ENCODE peak calls at places on chromosome 2, in five cellular contexts. One of them, this sample, is unnamed.

GRCh38 chr2:73020657-73021370 is 50.7 kb downstream of the SFXN5 start:
- DNase-seq in GM18507: no peak
- DNase-seq in GOT3: no peak
- DNase-seq in activated T-cell treated with anti-CD3 and anti-CD28 coated beads, Interleukin-2, amount 50 U/mL, for 24 hours: no peak
- DNase-seq in NCI-H1092 treated with DMSO at 0.1 percent for 48 hours: no peak
- DNase-seq in this sample: no peak

GRCh38 chr2:12057436-12058166 is 311.2 kb downstream of the LPIN1 start:
- DNase-seq in GM18507: peak; percentile 42
- DNase-seq in activated T-cell treated with anti-CD3 and anti-CD28 coated beads, Interleukin-2, amount 50 U/mL, for 24 hours: peak; percentile 47
- DNase-seq in NCI-H1092 treated with DMSO at 0.1 percent for 48 hours: no peak
- DNase-seq in GOT3: no peak
- DNase-seq in this sample: no peak

GRCh38 chr2:46887028-46887885 is 28.3 kb downstream of the MCFD2 start:
- DNase-seq in GM18507: no peak
- DNase-seq in NCI-H1092 treated with DMSO at 0.1 percent for 48 hours: no peak
- DNase-seq in GOT3: no peak
- DNase-seq in activated T-cell treated with anti-CD3 and anti-CD28 coated beads, Interleukin-2, amount 50 U/mL, for 24 hours: no peak
- DNase-seq in this sample: no peak

GRCh38 chr2:114040816-114041215 is 150.9 kb downstream of the ACTR3 start:
- DNase-seq in GM18507: no peak
- DNase-seq in GOT3: no peak
- DNase-seq in activated T-cell treated with anti-CD3 and anti-CD28 coated beads, Interleukin-2, amount 50 U/mL, for 24 hours: no peak
- DNase-seq in NCI-H1092 treated with DMSO at 0.1 percent for 48 hours: no peak
- DNase-seq in this sample: no peak

GRCh38 chr2:156405586-156405985 is 30.6 kb upstream of the GPD2 start:
- DNase-seq in NCI-H1092 treated with DMSO at 0.1 percent for 48 hours: no peak
- DNase-seq in GOT3: no peak
- DNase-seq in activated T-cell treated with anti-CD3 and anti-CD28 coated beads, Interleukin-2, amount 50 U/mL, for 24 hours: no peak
- DNase-seq in GM18507: no peak
- DNase-seq in this sample: no peak

GRCh38 chr2:232484628-232485332 is 2.9 kb downstream of the ECEL1 start:
- DNase-seq in NCI-H1092 treated with DMSO at 0.1 percent for 48 hours: no peak
- DNase-seq in GM18507: no peak
- DNase-seq in GOT3: no peak
- DNase-seq in activated T-cell treated with anti-CD3 and anti-CD28 coated beads, Interleukin-2, amount 50 U/mL, for 24 hours: no peak
- DNase-seq in this sample: no peak

GRCh38 chr2:203685081-203685621 is 21.3 kb upstream of the CD28 start:
- DNase-seq in activated T-cell treated with anti-CD3 and anti-CD28 coated beads, Interleukin-2, amount 50 U/mL, for 24 hours: no peak
- DNase-seq in NCI-H1092 treated with DMSO at 0.1 percent for 48 hours: no peak
- DNase-seq in GM18507: no peak
- DNase-seq in GOT3: no peak
- DNase-seq in this sample: no peak

GRCh38 chr2:33077841-33078240 is 131.1 kb downstream of the LTBP1 start:
- DNase-seq in GM18507: no peak
- DNase-seq in GOT3: no peak
- DNase-seq in NCI-H1092 treated with DMSO at 0.1 percent for 48 hours: no peak
- DNase-seq in activated T-cell treated with anti-CD3 and anti-CD28 coated beads, Interleukin-2, amount 50 U/mL, for 24 hours: no peak
- DNase-seq in this sample: no peak

GRCh38 chr2:99819766-99820165 is 322.6 kb downstream of the AFF3 start:
- DNase-seq in NCI-H1092 treated with DMSO at 0.1 percent for 48 hours: no peak
- DNase-seq in GM18507: no peak
- DNase-seq in activated T-cell treated with anti-CD3 and anti-CD28 coated beads, Interleukin-2, amount 50 U/mL, for 24 hours: no peak
- DNase-seq in GOT3: no peak
- DNase-seq in this sample: peak; percentile 62

GRCh38 chr2:71922091-71922490 is 225.6 kb downstream of the CYP26B1 start:
- DNase-seq in NCI-H1092 treated with DMSO at 0.1 percent for 48 hours: no peak
- DNase-seq in GOT3: no peak
- DNase-seq in activated T-cell treated with anti-CD3 and anti-CD28 coated beads, Interleukin-2, amount 50 U/mL, for 24 hours: no peak
- DNase-seq in GM18507: no peak
- DNase-seq in this sample: no peak

GRCh38 chr2:219219113-219219696 is 447 bp upstream of the ABCB6 start:
- DNase-seq in activated T-cell treated with anti-CD3 and anti-CD28 coated beads, Interleukin-2, amount 50 U/mL, for 24 hours: no peak
- DNase-seq in GM18507: no peak
- DNase-seq in NCI-H1092 treated with DMSO at 0.1 percent for 48 hours: no peak
- DNase-seq in GOT3: no peak
- DNase-seq in this sample: peak; percentile 18

GRCh38 chr2:105856576-105856975 is 111.9 kb downstream of the NCK2 start:
- DNase-seq in activated T-cell treated with anti-CD3 and anti-CD28 coated beads, Interleukin-2, amount 50 U/mL, for 24 hours: no peak
- DNase-seq in GOT3: no peak
- DNase-seq in NCI-H1092 treated with DMSO at 0.1 percent for 48 hours: no peak
- DNase-seq in GM18507: no peak
- DNase-seq in this sample: no peak

GRCh38 chr2:190343170-190343499 is 254 bp upstream of the INPP1 start:
- DNase-seq in GOT3: no peak
- DNase-seq in activated T-cell treated with anti-CD3 and anti-CD28 coated beads, Interleukin-2, amount 50 U/mL, for 24 hours: no peak
- DNase-seq in GM18507: no peak
- DNase-seq in NCI-H1092 treated with DMSO at 0.1 percent for 48 hours: peak; percentile 11
- DNase-seq in this sample: no peak

GRCh38 chr2:12666445-12666844 is 50.3 kb upstream of the TRIB2 start:
- DNase-seq in NCI-H1092 treated with DMSO at 0.1 percent for 48 hours: no peak
- DNase-seq in GM18507: no peak
- DNase-seq in activated T-cell treated with anti-CD3 and anti-CD28 coated beads, Interleukin-2, amount 50 U/mL, for 24 hours: no peak
- DNase-seq in GOT3: no peak
- DNase-seq in this sample: no peak

GRCh38 chr2:30234180-30234971 is 3.0 kb downstream of the LBH start:
- DNase-seq in NCI-H1092 treated with DMSO at 0.1 percent for 48 hours: no peak
- DNase-seq in GM18507: no peak
- DNase-seq in activated T-cell treated with anti-CD3 and anti-CD28 coated beads, Interleukin-2, amount 50 U/mL, for 24 hours: peak; percentile 64
- DNase-seq in GOT3: peak; percentile 9
- DNase-seq in this sample: no peak

GRCh38 chr2:191410646-191411436 is 165.6 kb downstream of the MYO1B start:
- DNase-seq in GOT3: no peak
- DNase-seq in NCI-H1092 treated with DMSO at 0.1 percent for 48 hours: no peak
- DNase-seq in activated T-cell treated with anti-CD3 and anti-CD28 coated beads, Interleukin-2, amount 50 U/mL, for 24 hours: no peak
- DNase-seq in GM18507: no peak
- DNase-seq in this sample: no peak

GRCh38 chr2:46902465-46902864 is 13.1 kb downstream of the MCFD2 start:
- DNase-seq in GOT3: no peak
- DNase-seq in activated T-cell treated with anti-CD3 and anti-CD28 coated beads, Interleukin-2, amount 50 U/mL, for 24 hours: no peak
- DNase-seq in NCI-H1092 treated with DMSO at 0.1 percent for 48 hours: no peak
- DNase-seq in GM18507: no peak
- DNase-seq in this sample: no peak

GRCh38 chr2:25076749-25077148 is 34.9 kb downstream of the EFR3B start:
- DNase-seq in activated T-cell treated with anti-CD3 and anti-CD28 coated beads, Interleukin-2, amount 50 U/mL, for 24 hours: no peak
- DNase-seq in GOT3: no peak
- DNase-seq in NCI-H1092 treated with DMSO at 0.1 percent for 48 hours: peak; percentile 20
- DNase-seq in GM18507: no peak
- DNase-seq in this sample: no peak

GRCh38 chr2:218229239-218229638 is 12.2 kb downstream of the ARPC2 start:
- DNase-seq in activated T-cell treated with anti-CD3 and anti-CD28 coated beads, Interleukin-2, amount 50 U/mL, for 24 hours: no peak
- DNase-seq in NCI-H1092 treated with DMSO at 0.1 percent for 48 hours: no peak
- DNase-seq in GM18507: peak; percentile 37
- DNase-seq in GOT3: no peak
- DNase-seq in this sample: no peak

GRCh38 chr2:101991731-101992145 is at the start of gene IL1R2:
- DNase-seq in NCI-H1092 treated with DMSO at 0.1 percent for 48 hours: no peak
- DNase-seq in GM18507: no peak
- DNase-seq in GOT3: no peak
- DNase-seq in activated T-cell treated with anti-CD3 and anti-CD28 coated beads, Interleukin-2, amount 50 U/mL, for 24 hours: no peak
- DNase-seq in this sample: no peak

GRCh38 chr2:176391020-176391419 is 121.8 kb downstream of the MTX2 start:
- DNase-seq in GM18507: no peak
- DNase-seq in GOT3: no peak
- DNase-seq in NCI-H1092 treated with DMSO at 0.1 percent for 48 hours: no peak
- DNase-seq in activated T-cell treated with anti-CD3 and anti-CD28 coated beads, Interleukin-2, amount 50 U/mL, for 24 hours: no peak
- DNase-seq in this sample: no peak

GRCh38 chr2:16729335-16729734 is 63.7 kb upstream of the CYRIA start:
- DNase-seq in GOT3: no peak
- DNase-seq in GM18507: no peak
- DNase-seq in NCI-H1092 treated with DMSO at 0.1 percent for 48 hours: no peak
- DNase-seq in activated T-cell treated with anti-CD3 and anti-CD28 coated beads, Interleukin-2, amount 50 U/mL, for 24 hours: no peak
- DNase-seq in this sample: no peak

GRCh38 chr2:25835906-25836305 is 42.4 kb downstream of the ASXL2 start:
- DNase-seq in GM18507: no peak
- DNase-seq in GOT3: no peak
- DNase-seq in activated T-cell treated with anti-CD3 and anti-CD28 coated beads, Interleukin-2, amount 50 U/mL, for 24 hours: no peak
- DNase-seq in NCI-H1092 treated with DMSO at 0.1 percent for 48 hours: no peak
- DNase-seq in this sample: no peak

This sample was measured in DMS79 treated with DMSO at 0.1 percent for 48 hours.